ENCODE peak calls at places on chromosome 6, in four cellular contexts. V is iPS DF 6.9; O is heart right ventricle; U is CD4-positive, CD25-positive, alpha-beta regulatory T cell. T is an unnamed sample. For H3K4me1 and H3K36me3, the result is how much of the 10 kb centered on the place peaks cover.

GRCh38 chr6:103327079-103327478 is 1532.6 kb downstream of the HACE1 start:
- DNase-seq in V (no peak), O (no peak), U (no peak), T (no peak)

GRCh38 chr6:127695108-127695507 is 118.1 kb downstream of the C6orf58 start:
- DNase-seq in V (no peak), O (no peak), U (no peak), T (no peak)

GRCh38 chr6:155832596-155832995 is 377.0 kb upstream of the NOX3 start:
- DNase-seq in V (no peak), O (no peak), U (peak), T (no peak)

GRCh38 chr6:51382838-51383237 is 564.2 kb downstream of the TFAP2B start:
- DNase-seq in V (no peak), O (no peak), U (no peak), T (no peak)

GRCh38 chr6:67640462-67640861 is 994.6 kb upstream of the ADGRB3 start:
- DNase-seq in V (no peak), O (no peak), U (no peak), T (no peak)

GRCh38 chr6:31473780-31474725 is 23.9 kb upstream of the MICB start:
- DNase-seq in V (no peak), O (no peak), U (no peak), T (no peak)

GRCh38 chr6:20564269-20564668 is 30.0 kb downstream of the CDKAL1 start:
- DNase-seq in V (no peak), O (no peak), U (peak), T (no peak)

GRCh38 chr6:56483929-56484328 is 158.8 kb downstream of the DST start:
- DNase-seq in V (no peak), O (no peak), U (no peak), T (no peak)

GRCh38 chr6:32176476-32177181 is 745 bp upstream of the AGPAT1 start:
- DNase-seq in V (no peak), O (no peak), U (no peak), T (no peak)

GRCh38 chr6:137729866-137730629 is 137.0 kb upstream of the TNFAIP3 start:
- DNase-seq in V (no peak), O (no peak), U (no peak), T (no peak)

GRCh38 chr6:82113231-82113630 is 134.3 kb downstream of the IBTK start:
- DNase-seq in V (no peak), O (no peak), U (no peak), T (no peak)

GRCh38 chr6:169420912-169421543 is 167.4 kb upstream of the THBS2 start:
- DNase-seq in V (no peak), O (no peak), U (no peak), T (no peak)

GRCh38 chr6:88177961-88178464 is 11.9 kb upstream of the CNR1 start:
- DNase-seq in V (no peak), O (no peak), U (no peak), T (no peak)

GRCh38 chr6:12051861-12052368 is 39.8 kb downstream of the HIVEP1 start:
- DNase-seq in V (no peak), O (no peak), U (peak), T (peak)

GRCh38 chr6:137115653-137116052 is 57.8 kb downstream of the IL22RA2 start:
- DNase-seq in V (no peak), O (no peak), U (no peak), T (no peak)

GRCh38 chr6:93792751-93793150 is 373.4 kb upstream of the EPHA7 start:
- DNase-seq in V (no peak), O (no peak), U (no peak), T (no peak)

GRCh38 chr6:43923376-43924221 is 153.6 kb downstream of the VEGFA start:
- DNase-seq in V (no peak), O (no peak), U (no peak), T (no peak)

GRCh38 chr6:167113935-167114910 is 8.7 kb upstream of the CCR6 start:
- DNase-seq in V (no peak), O (no peak), U (peak), T (peak)

GRCh38 chr6:151436300-151436699 is 15.6 kb downstream of the RMND1 start:
- DNase-seq in V (no peak), O (no peak), U (no peak), T (no peak)

GRCh38 chr6:166310634-166311033 is 2.4 kb upstream of the PRR18 start:
- DNase-seq in V (no peak), O (no peak), U (no peak), T (no peak)

GRCh38 chr6:88166901-88167624 is 916 bp upstream of the CNR1 start:
- DNase-seq in V (no peak), O (no peak), U (no peak), T (no peak)

GRCh38 chr6:42532038-42532669 is 31.7 kb upstream of the UBR2 start:
- DNase-seq in V (no peak), O (peak), U (peak), T (no peak)

GRCh38 chr6:50952092-50952932 is 133.6 kb downstream of the TFAP2B start:
- DNase-seq in V (no peak), O (no peak), U (no peak), T (no peak)

GRCh38 chr6:42158011-42158410 is 15.2 kb upstream of the GUCA1A start:
- DNase-seq in V (no peak), O (no peak), U (no peak), T (no peak)

GRCh38 chr6:14406616-14407343 is 289.2 kb downstream of the CD83 start:
- DNase-seq in V (no peak), O (peak), U (no peak), T (no peak)

GRCh38 chr6:29130644-29131043 is 22.8 kb downstream of the OR2J3 start:
- DNase-seq in V (no peak), O (no peak), U (no peak), T (no peak)

GRCh38 chr6:53359843-53360834 is 11.4 kb upstream of the ELOVL5 start:
- DNase-seq in V (no peak), O (no peak), U (peak), T (peak)

GRCh38 chr6:52416629-52417151 is 3.5 kb upstream of the EFHC1 start:
- DNase-seq in V (peak), O (peak), U (peak), T (peak)

GRCh38 chr6:53306819-53307347 is 41.9 kb downstream of the ELOVL5 start:
- DNase-seq in V (no peak), O (no peak), U (peak), T (no peak)

GRCh38 chr6:128335963-128336362 is 184.4 kb downstream of the PTPRK start:
- DNase-seq in V (no peak), O (no peak), U (no peak), T (no peak)

GRCh38 chr6:163254341-163254835 is 160.1 kb upstream of the QKI start:
- DNase-seq in V (no peak), O (no peak), U (no peak), T (no peak)

GRCh38 chr6:85240787-85241186 is 209.1 kb upstream of the NT5E start:
- DNase-seq in V (no peak), O (no peak), U (no peak), T (no peak)

GRCh38 chr6:108746841-108747575 is 101.2 kb upstream of the ARMC2 start:
- DNase-seq in V (no peak), O (no peak), U (no peak), T (no peak)

GRCh38 chr6:132256457-132256856 is 144.8 kb downstream of the MOXD1 start:
- DNase-seq in V (no peak), O (no peak), U (no peak), T (no peak)

DNA sequence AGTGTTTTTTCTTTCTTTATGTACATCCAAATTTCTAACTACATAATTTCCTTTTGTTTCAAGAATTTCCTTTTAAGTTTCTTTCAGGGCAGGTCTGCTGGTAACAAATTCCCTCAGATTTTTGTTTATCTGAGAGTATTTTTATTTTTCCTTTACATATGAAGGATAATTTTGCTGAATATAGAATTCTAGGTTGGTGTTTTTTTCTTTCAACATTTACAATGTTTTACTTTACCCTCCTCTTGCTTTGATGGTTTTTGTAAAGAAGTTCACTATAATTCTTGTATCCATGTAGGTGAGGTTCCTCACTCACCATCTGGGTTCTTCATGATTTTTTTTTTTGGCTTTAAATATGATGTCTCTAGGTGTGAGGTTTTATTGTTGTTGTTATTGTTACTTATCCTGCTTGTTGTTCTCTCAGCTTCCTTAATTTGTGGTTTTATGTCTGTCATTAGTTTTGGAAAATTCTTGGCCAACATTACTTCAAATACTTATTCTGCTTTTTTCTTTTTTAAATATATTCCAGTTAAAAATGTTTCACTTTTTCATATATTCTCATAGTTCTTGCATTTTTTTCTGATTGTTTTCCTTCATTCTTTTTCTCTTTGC is 580.1 kb upstream of the CITED2 start:
- DNase-seq in V (no peak), O (no peak), U (no peak), T (no peak)
- H3K4me1 ChIP-seq in V (under half), O (under half), U (under half), T (under half)

DNA sequence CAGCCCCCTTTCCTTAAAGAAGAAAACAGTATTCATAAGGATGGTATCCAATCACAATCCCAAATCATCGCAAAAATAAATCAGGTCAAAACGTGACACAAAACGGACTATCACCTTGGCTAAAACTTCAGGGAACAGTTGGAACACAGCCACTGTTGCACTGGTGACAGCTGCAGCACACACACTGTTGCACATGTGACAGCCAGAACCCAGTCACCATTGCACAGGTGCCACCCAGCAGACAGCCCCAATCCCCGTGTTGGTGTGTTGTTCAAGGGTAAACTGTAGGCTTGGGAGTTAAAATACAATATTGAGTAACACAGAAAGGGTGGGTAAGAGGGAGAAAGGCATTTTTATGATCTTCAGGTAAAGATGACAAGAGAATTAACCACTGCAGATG is 15.8 kb downstream of the PSMB1 start:
- DNase-seq in V (no peak), O (no peak), U (no peak), T (no peak)
- H3K36me3 ChIP-seq in V (under half), O (under half), U (half or more), T (half or more)

GRCh38 chr6:146861029-146861563 is 262.3 kb downstream of the ADGB start:
- DNase-seq in V (no peak), O (no peak), U (no peak), T (no peak)
- H3K27ac ChIP-seq in V (no peak), O (no peak), U (no peak), T (no peak)

DNA sequence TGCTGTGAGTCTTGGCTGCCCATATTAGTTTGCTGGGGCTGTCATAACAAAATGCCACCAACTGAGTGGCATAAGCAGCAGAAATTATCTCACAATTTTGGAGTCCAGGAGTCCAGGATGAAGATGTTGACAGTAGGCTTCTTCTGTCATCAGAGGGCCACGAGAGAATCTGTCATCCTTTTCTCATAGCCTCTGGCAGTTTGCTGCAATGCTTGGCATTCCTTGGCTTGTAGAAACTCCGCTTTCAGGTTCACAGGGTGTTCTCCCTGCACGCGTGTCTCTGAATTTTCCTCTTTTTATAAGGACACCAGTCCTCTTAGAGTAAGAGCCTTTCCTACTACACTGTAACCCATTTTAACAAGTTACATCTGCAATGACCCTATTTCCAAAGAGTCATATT is 838.4 kb downstream of the TFAP2A start:
- DNase-seq in V (no peak), O (no peak), U (no peak), T (no peak)
- H3K4me1 ChIP-seq in V (under half), O (under half), U (under half), T (under half)

GRCh38 chr6:17790486-17790885 is 83.8 kb upstream of the NUP153 start:
- DNase-seq in V (no peak), O (no peak), U (no peak), T (no peak)
- H3K36me3 ChIP-seq in V (under half), O (under half), U (under half), T (under half)

GRCh38 chr6:33689879-33690278 is 21.6 kb downstream of the UQCC2 start:
- DNase-seq in V (no peak), O (no peak), U (no peak), T (no peak)
- H3K27ac ChIP-seq in V (no peak), O (no peak), U (no peak), T (no peak)

GRCh38 chr6:34319471-34319885 is 70.7 kb upstream of the SMIM29 start:
- DNase-seq in V (no peak), O (no peak), U (no peak), T (no peak)
- H3K4me1 ChIP-seq in V (under half), O (half or more), U (under half), T (under half)

DNA sequence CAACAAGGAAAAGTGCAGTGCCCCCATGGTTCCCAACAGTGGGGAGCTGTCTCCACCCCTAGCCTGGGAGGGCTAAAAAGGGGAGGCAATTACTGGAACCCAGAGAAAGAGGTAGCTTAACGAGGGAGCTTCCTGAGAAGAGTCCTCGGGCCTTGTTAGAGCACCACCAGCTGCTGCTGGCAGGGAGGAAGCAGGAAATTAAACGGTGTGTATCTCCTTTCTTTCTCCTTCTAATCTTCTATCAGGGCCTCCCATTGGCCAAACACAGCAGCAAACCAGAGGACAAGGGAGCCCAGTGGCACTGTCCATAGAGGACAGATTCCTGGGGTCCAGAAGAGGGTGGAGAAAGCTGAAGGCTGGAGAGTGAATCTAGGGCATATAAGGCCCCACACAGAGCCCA is 7.6 kb upstream of the BTN2A2 start:
- DNase-seq in V (no peak), O (no peak), U (peak), T (no peak)
- H3K36me3 ChIP-seq in V (under half), O (under half), U (half or more), T (half or more)

DNA sequence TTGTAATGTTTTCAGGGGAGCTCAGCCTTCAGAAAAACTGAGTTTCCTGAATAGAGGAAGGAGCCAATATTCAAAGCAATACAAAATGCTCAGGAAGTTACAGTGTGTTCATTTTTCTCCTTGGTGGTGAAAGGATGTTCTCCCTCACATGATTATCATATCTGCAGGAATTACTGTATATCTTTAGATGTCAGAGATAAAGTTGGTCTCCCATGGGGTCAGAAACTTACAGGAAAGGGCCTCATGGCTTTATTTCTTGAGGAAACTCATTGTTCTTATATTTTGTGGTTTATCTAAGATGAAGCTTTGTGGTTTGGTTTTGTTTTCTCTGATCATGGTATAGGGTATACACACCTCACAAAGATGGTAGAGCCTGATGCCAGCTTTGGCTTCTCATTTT is 100.6 kb upstream of the STXBP5 start:
- DNase-seq in V (no peak), O (no peak), U (no peak), T (no peak)
- H3K27ac ChIP-seq in V (no peak), O (no peak), U (no peak), T (no peak)

DNA sequence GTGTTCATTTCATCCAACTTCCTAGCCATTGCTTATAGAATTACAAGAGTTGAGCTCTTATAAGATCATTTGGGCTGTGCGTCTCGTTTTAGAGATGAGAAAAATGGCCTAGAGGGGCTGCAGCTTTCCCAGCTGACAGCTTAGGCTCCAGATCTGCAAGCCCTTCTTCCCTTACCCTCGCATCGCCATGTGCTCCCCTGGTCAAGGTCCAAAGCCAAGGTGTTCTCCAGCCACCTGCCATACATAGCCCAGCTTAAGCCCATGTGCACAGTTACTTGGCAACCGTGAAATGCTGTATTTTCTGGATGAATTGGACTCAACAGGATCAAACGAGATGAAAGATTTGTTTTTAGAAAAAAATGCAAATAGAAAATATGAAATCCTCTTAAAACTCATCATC is 7.9 kb downstream of the MAP3K4 start:
- DNase-seq in V (no peak), O (no peak), U (no peak), T (no peak)
- H3K4me1 ChIP-seq in V (under half), O (under half), U (under half), T (under half)

T was measured in CD8-positive, alpha-beta memory T cell.